ENCODE peak calls at places on chromosome 3, in eight cellular contexts. One of them, this sample, is unnamed.

GRCh38 chr3:187788984-187789857 is 44.0 kb upstream of the BCL6 start:
- ATAC-seq in stimulated activated naive CD8-positive, alpha-beta T cell treated with anti-CD3 and anti-CD28 coated beads, Interleukin-15, Interleukin-2, amounts not matched to agents 100 U/mL and 50 U/mL, for 24 hours: peak
- ATAC-seq in IMR-90: no peak
- ATAC-seq in T-helper 17 cell: no peak
- ATAC-seq in right cardiac atrium: no peak
- ATAC-seq in CD8-positive, alpha-beta T cell: no peak
- ATAC-seq in naive thymus-derived CD4-positive, alpha-beta T cell: no peak
- ATAC-seq in left lung: no peak
- ATAC-seq in this sample: no peak

GRCh38 chr3:128823008-128823407 is 56.4 kb upstream of the ACAD9 start:
- ATAC-seq in left lung: no peak
- ATAC-seq in T-helper 17 cell: no peak
- ATAC-seq in stimulated activated naive CD8-positive, alpha-beta T cell treated with anti-CD3 and anti-CD28 coated beads, Interleukin-15, Interleukin-2, amounts not matched to agents 100 U/mL and 50 U/mL, for 24 hours: no peak
- ATAC-seq in IMR-90: no peak
- ATAC-seq in right cardiac atrium: no peak
- ATAC-seq in naive thymus-derived CD4-positive, alpha-beta T cell: no peak
- ATAC-seq in CD8-positive, alpha-beta T cell: no peak
- ATAC-seq in this sample: peak

GRCh38 chr3:4467522-4467867 is 426 bp upstream of the SUMF1 start:
- ATAC-seq in left lung: no peak
- ATAC-seq in right cardiac atrium: no peak
- ATAC-seq in CD8-positive, alpha-beta T cell: no peak
- ATAC-seq in T-helper 17 cell: no peak
- ATAC-seq in naive thymus-derived CD4-positive, alpha-beta T cell: no peak
- ATAC-seq in IMR-90: no peak
- ATAC-seq in stimulated activated naive CD8-positive, alpha-beta T cell treated with anti-CD3 and anti-CD28 coated beads, Interleukin-15, Interleukin-2, amounts not matched to agents 100 U/mL and 50 U/mL, for 24 hours: no peak
- ATAC-seq in this sample: no peak

GRCh38 chr3:179860275-179861107 is 176.2 kb downstream of the PEX5L start:
- ATAC-seq in T-helper 17 cell: no peak
- ATAC-seq in IMR-90: no peak
- ATAC-seq in right cardiac atrium: no peak
- ATAC-seq in left lung: no peak
- ATAC-seq in naive thymus-derived CD4-positive, alpha-beta T cell: no peak
- ATAC-seq in stimulated activated naive CD8-positive, alpha-beta T cell treated with anti-CD3 and anti-CD28 coated beads, Interleukin-15, Interleukin-2, amounts not matched to agents 100 U/mL and 50 U/mL, for 24 hours: no peak
- ATAC-seq in CD8-positive, alpha-beta T cell: no peak
- ATAC-seq in this sample: no peak

GRCh38 chr3:14861451-14862302 is 42.9 kb downstream of the FGD5 start:
- ATAC-seq in T-helper 17 cell: no peak
- ATAC-seq in CD8-positive, alpha-beta T cell: no peak
- ATAC-seq in left lung: peak
- ATAC-seq in IMR-90: no peak
- ATAC-seq in stimulated activated naive CD8-positive, alpha-beta T cell treated with anti-CD3 and anti-CD28 coated beads, Interleukin-15, Interleukin-2, amounts not matched to agents 100 U/mL and 50 U/mL, for 24 hours: no peak
- ATAC-seq in naive thymus-derived CD4-positive, alpha-beta T cell: no peak
- ATAC-seq in right cardiac atrium: peak
- ATAC-seq in this sample: no peak

GRCh38 chr3:71135373-71136088 is 448.0 kb downstream of the FOXP1 start:
- ATAC-seq in left lung: no peak
- ATAC-seq in IMR-90: peak
- ATAC-seq in right cardiac atrium: no peak
- ATAC-seq in naive thymus-derived CD4-positive, alpha-beta T cell: no peak
- ATAC-seq in T-helper 17 cell: no peak
- ATAC-seq in CD8-positive, alpha-beta T cell: no peak
- ATAC-seq in stimulated activated naive CD8-positive, alpha-beta T cell treated with anti-CD3 and anti-CD28 coated beads, Interleukin-15, Interleukin-2, amounts not matched to agents 100 U/mL and 50 U/mL, for 24 hours: no peak
- ATAC-seq in this sample: no peak

GRCh38 chr3:125681146-125681545 is 85.8 kb upstream of the OSBPL11 start:
- ATAC-seq in stimulated activated naive CD8-positive, alpha-beta T cell treated with anti-CD3 and anti-CD28 coated beads, Interleukin-15, Interleukin-2, amounts not matched to agents 100 U/mL and 50 U/mL, for 24 hours: no peak
- ATAC-seq in left lung: no peak
- ATAC-seq in right cardiac atrium: no peak
- ATAC-seq in T-helper 17 cell: no peak
- ATAC-seq in naive thymus-derived CD4-positive, alpha-beta T cell: no peak
- ATAC-seq in IMR-90: no peak
- ATAC-seq in CD8-positive, alpha-beta T cell: no peak
- ATAC-seq in this sample: no peak

GRCh38 chr3:157045238-157045860 is 114.6 kb downstream of the CCNL1 start:
- ATAC-seq in right cardiac atrium: peak
- ATAC-seq in naive thymus-derived CD4-positive, alpha-beta T cell: no peak
- ATAC-seq in CD8-positive, alpha-beta T cell: no peak
- ATAC-seq in T-helper 17 cell: no peak
- ATAC-seq in IMR-90: no peak
- ATAC-seq in stimulated activated naive CD8-positive, alpha-beta T cell treated with anti-CD3 and anti-CD28 coated beads, Interleukin-15, Interleukin-2, amounts not matched to agents 100 U/mL and 50 U/mL, for 24 hours: no peak
- ATAC-seq in left lung: no peak
- ATAC-seq in this sample: no peak

GRCh38 chr3:65685621-65686020 is 353.1 kb downstream of the MAGI1 start:
- ATAC-seq in right cardiac atrium: no peak
- ATAC-seq in naive thymus-derived CD4-positive, alpha-beta T cell: no peak
- ATAC-seq in left lung: peak
- ATAC-seq in CD8-positive, alpha-beta T cell: no peak
- ATAC-seq in IMR-90: no peak
- ATAC-seq in stimulated activated naive CD8-positive, alpha-beta T cell treated with anti-CD3 and anti-CD28 coated beads, Interleukin-15, Interleukin-2, amounts not matched to agents 100 U/mL and 50 U/mL, for 24 hours: no peak
- ATAC-seq in T-helper 17 cell: no peak
- ATAC-seq in this sample: peak

GRCh38 chr3:152225176-152225575 is 43.6 kb upstream of the MBNL1 start:
- ATAC-seq in naive thymus-derived CD4-positive, alpha-beta T cell: no peak
- ATAC-seq in T-helper 17 cell: no peak
- ATAC-seq in left lung: no peak
- ATAC-seq in stimulated activated naive CD8-positive, alpha-beta T cell treated with anti-CD3 and anti-CD28 coated beads, Interleukin-15, Interleukin-2, amounts not matched to agents 100 U/mL and 50 U/mL, for 24 hours: no peak
- ATAC-seq in CD8-positive, alpha-beta T cell: no peak
- ATAC-seq in IMR-90: peak
- ATAC-seq in right cardiac atrium: no peak
- ATAC-seq in this sample: peak

GRCh38 chr3:19264424-19264823 is 116.1 kb downstream of the KCNH8 start:
- ATAC-seq in left lung: no peak
- ATAC-seq in right cardiac atrium: no peak
- ATAC-seq in stimulated activated naive CD8-positive, alpha-beta T cell treated with anti-CD3 and anti-CD28 coated beads, Interleukin-15, Interleukin-2, amounts not matched to agents 100 U/mL and 50 U/mL, for 24 hours: no peak
- ATAC-seq in CD8-positive, alpha-beta T cell: no peak
- ATAC-seq in naive thymus-derived CD4-positive, alpha-beta T cell: no peak
- ATAC-seq in IMR-90: no peak
- ATAC-seq in T-helper 17 cell: no peak
- ATAC-seq in this sample: no peak

GRCh38 chr3:170383567-170383966 is 26.1 kb downstream of the SKIL start:
- ATAC-seq in CD8-positive, alpha-beta T cell: no peak
- ATAC-seq in T-helper 17 cell: no peak
- ATAC-seq in IMR-90: peak
- ATAC-seq in left lung: no peak
- ATAC-seq in stimulated activated naive CD8-positive, alpha-beta T cell treated with anti-CD3 and anti-CD28 coated beads, Interleukin-15, Interleukin-2, amounts not matched to agents 100 U/mL and 50 U/mL, for 24 hours: no peak
- ATAC-seq in naive thymus-derived CD4-positive, alpha-beta T cell: no peak
- ATAC-seq in right cardiac atrium: no peak
- ATAC-seq in this sample: peak

GRCh38 chr3:131699001-131699400 is 196.2 kb upstream of the MRPL3 start:
- ATAC-seq in stimulated activated naive CD8-positive, alpha-beta T cell treated with anti-CD3 and anti-CD28 coated beads, Interleukin-15, Interleukin-2, amounts not matched to agents 100 U/mL and 50 U/mL, for 24 hours: no peak
- ATAC-seq in left lung: no peak
- ATAC-seq in right cardiac atrium: no peak
- ATAC-seq in IMR-90: no peak
- ATAC-seq in naive thymus-derived CD4-positive, alpha-beta T cell: no peak
- ATAC-seq in CD8-positive, alpha-beta T cell: no peak
- ATAC-seq in T-helper 17 cell: no peak
- ATAC-seq in this sample: no peak

GRCh38 chr3:97815149-97815917 is 6.5 kb upstream of the CRYBG3 start:
- ATAC-seq in CD8-positive, alpha-beta T cell: peak
- ATAC-seq in naive thymus-derived CD4-positive, alpha-beta T cell: peak
- ATAC-seq in IMR-90: no peak
- ATAC-seq in left lung: peak
- ATAC-seq in T-helper 17 cell: peak
- ATAC-seq in stimulated activated naive CD8-positive, alpha-beta T cell treated with anti-CD3 and anti-CD28 coated beads, Interleukin-15, Interleukin-2, amounts not matched to agents 100 U/mL and 50 U/mL, for 24 hours: peak
- ATAC-seq in right cardiac atrium: no peak
- ATAC-seq in this sample: no peak